ENCODE peak calls at places on chromosomes 11 and 22, in five cellular contexts. E is lung; K is OCI-LY7; O is naive thymus-derived CD4-positive, alpha-beta T cell; P is MM.1S. B is an unnamed sample.

GRCh38 chr11:74989269-74989655 is 529 bp downstream of the NEU3 start:
- DNase-seq in E (no peak), K (peak; percentile 31), O (no peak), P (peak; percentile 35), B (no peak)

GRCh38 chr22:33382427-33382826 is 324.2 kb upstream of the SYN3 start:
- DNase-seq in E (no peak), K (no peak), O (no peak), P (no peak), B (no peak)

GRCh38 chr11:57648791-57649735 is 649 bp downstream of the YPEL4 start:
- DNase-seq in E (no peak), K (peak; percentile 48), O (no peak), P (peak; percentile 36), B (no peak)

GRCh38 chr11:27694992-27695391 is 5.3 kb downstream of the BDNF start:
- DNase-seq in E (no peak), K (peak; percentile 16), O (no peak), P (no peak), B (no peak)

GRCh38 chr11:122791836-122792235 is 46.5 kb upstream of the CRTAM start:
- DNase-seq in E (no peak), K (no peak), O (no peak), P (no peak), B (no peak)

GRCh38 chr11:78151804-78152203 is 12.4 kb upstream of the ALG8 start:
- DNase-seq in E (no peak), K (no peak), O (no peak), P (no peak), B (no peak)

GRCh38 chr11:78391424-78391823 is 26.2 kb downstream of the GAB2 start:
- DNase-seq in E (no peak), K (no peak), O (no peak), P (no peak), B (no peak)

GRCh38 chr11:28420099-28420498 is 311.9 kb downstream of the METTL15 start:
- DNase-seq in E (no peak), K (no peak), O (no peak), P (no peak), B (no peak)

GRCh38 chr11:10303558-10304363 is 1.1 kb upstream of the ADM start:
- DNase-seq in E (no peak), K (no peak), O (peak; percentile 38), P (peak; percentile 59), B (peak; percentile 37)

GRCh38 chr22:42172385-42173172 is 42.0 kb upstream of the CYP2D6 start:
- DNase-seq in E (no peak), K (peak; percentile 54), O (no peak), P (no peak), B (no peak)

GRCh38 chr11:48170176-48170839 is 46.3 kb upstream of the OR4B1 start:
- DNase-seq in E (no peak), K (peak; percentile 12), O (no peak), P (no peak), B (no peak)

GRCh38 chr22:34427841-34428240 is 507.6 kb upstream of the LARGE1 start:
- DNase-seq in E (no peak), K (no peak), O (no peak), P (no peak), B (no peak)

GRCh38 chr11:23138761-23139160 is 278.5 kb upstream of the CCDC179 start:
- DNase-seq in E (no peak), K (no peak), O (no peak), P (no peak), B (no peak)

GRCh38 chr11:95803973-95804372 is 13.7 kb downstream of the CEP57 start:
- DNase-seq in E (no peak), K (no peak), O (no peak), P (no peak), B (no peak)
- H3K36me3 ChIP-seq in E (peaks cover 15% of the 10 kb centered on the region), K (peaks cover 74% of the 10 kb centered on the region), O (peaks cover 27% of the 10 kb centered on the region), P (no peaks in the 10 kb centered on the region), B (peaks cover 11% of the 10 kb centered on the region)

DNA sequence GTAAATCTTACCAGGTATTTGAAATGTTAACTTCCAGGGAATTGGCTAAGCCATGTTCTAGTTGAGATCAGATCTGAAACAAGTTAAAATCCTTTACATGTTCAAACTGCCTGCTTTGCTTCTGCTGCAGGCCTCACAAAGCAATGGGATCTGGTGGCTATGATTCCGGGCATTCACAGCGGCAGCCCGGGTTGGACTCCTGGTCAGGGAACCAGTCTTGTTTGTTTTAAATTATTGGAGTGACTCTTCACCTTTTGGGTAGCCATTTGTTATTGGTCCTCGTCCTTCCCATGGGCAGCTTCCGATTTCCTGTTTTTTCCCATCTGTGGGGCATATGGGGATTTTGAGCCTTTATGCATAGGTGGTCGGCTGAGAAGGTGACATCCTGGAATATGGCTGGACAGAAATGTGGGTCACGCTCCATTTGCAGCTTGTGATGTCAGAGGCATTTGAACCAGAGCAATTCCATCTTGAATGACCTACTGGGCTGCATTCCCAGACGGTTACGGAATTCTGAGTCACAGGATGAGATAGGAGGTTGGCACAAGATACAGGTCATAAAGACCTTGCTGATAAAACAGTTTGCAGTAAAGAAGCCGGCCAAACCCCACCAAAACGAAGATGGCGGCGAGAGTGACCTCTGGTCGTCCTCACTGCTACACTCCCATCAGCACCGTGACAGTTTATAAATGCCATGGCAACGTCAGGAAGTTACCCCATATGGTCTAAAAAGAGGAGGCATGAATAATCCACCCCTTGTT is 20.1 kb upstream of the GSTP1 start:
- DNase-seq in E (no peak), K (no peak), O (no peak), P (no peak), B (no peak)
- H3K4me3 ChIP-seq in E (no peak overlapping the region), K (no peak overlapping the region), O (no peak overlapping the region), P (no peak overlapping the region), B (no peak overlapping the region)

GRCh38 chr22:45740236-45740635 is 68.6 kb downstream of the ATXN10 start:
- DNase-seq in E (no peak), K (no peak), O (no peak), P (no peak), B (no peak)

GRCh38 chr22:45742866-45743450 is 71.3 kb downstream of the ATXN10 start:
- DNase-seq in E (peak; percentile 74), K (no peak), O (no peak), P (no peak), B (no peak)

GRCh38 chr22:45744442-45744841 is 72.8 kb downstream of the ATXN10 start:
- DNase-seq in E (no peak), K (no peak), O (no peak), P (no peak), B (no peak)

GRCh38 chr22:45738206-45738605 is 66.6 kb downstream of the ATXN10 start:
- DNase-seq in E (no peak), K (no peak), O (no peak), P (no peak), B (no peak)

DNA sequence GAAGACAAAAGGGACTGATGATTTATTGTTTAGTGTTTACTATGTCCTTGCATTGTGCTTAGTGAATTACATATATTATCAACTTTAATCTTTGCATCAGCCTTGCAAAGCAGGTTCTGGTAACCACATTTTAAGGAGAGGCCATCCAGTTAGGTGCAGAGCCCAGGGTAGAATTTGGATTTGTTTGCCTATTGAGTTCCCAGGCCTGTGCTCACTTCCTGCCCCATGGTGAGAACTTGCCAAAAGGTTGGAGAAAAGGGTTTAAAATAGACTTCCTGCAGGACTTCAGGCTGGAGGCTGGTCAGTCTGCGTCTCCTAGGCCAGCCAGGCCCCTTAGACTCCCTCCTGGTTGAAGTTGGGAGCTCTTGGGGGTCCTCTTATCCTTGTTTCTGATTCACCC is 72.1 kb downstream of the ATXN10 start:
- DNase-seq in E (no peak), K (no peak), O (no peak), P (no peak), B (no peak)
- H3K36me3 ChIP-seq in E (peaks cover 24% of the 10 kb centered on the region), K (peaks cover 88% of the 10 kb centered on the region), O (peaks cover 35% of the 10 kb centered on the region), P (no peaks in the 10 kb centered on the region), B (peaks cover 47% of the 10 kb centered on the region)

DNA sequence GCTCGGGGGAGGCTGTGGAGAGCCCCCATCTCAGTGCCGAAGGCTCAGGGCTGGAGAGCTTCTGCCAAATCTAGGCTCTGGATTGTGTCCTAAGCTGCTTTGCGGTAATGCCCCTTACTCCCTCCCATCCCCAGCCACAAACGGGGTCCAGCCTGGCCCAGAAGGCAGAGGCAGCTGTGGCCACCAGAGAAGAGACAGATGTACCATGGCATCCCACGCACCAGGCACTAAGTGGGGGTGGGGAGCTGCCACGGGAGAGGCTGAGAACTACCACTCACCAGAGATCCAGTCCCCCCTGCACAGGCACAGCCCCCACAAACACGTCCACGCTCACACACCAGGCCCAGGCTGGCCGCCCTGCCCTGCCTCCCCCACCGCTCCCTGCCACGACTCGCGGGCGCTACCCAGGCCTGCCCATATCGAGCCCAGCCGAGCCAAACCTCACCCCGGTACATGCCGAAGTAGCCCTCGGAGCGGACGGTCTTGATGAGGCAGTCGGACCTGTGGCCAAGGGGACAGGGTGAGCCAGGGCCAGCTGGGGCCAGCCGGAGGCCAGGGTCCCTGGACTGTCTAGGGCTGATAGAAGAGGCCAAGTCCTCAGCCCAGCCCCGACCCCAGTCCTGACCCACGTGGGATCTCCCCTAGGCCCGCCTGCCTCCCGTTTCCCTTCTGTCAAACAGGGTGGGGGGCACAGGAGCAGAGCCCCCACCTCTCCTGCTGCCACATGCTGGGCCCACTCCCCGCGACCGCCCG is 3.9 kb downstream of the SLC25A22 start:
- DNase-seq in E (no peak), K (no peak), O (no peak), P (no peak), B (no peak)
- H3K4me3 ChIP-seq in E (no peak overlapping the region), K (no peak overlapping the region), O (no peak overlapping the region), P (no peak overlapping the region), B (no peak overlapping the region)

GRCh38 chr11:130121430-130121978 is 38.1 kb upstream of the ST14 start:
- DNase-seq in E (no peak), K (no peak), O (peak; percentile 10), P (no peak), B (no peak)

GRCh38 chr11:130122141-130122575 is 37.4 kb upstream of the ST14 start:
- DNase-seq in E (no peak), K (peak; percentile 41), O (no peak), P (no peak), B (no peak)

GRCh38 chr11:130125638-130126037 is 33.9 kb upstream of the ST14 start:
- DNase-seq in E (no peak), K (no peak), O (no peak), P (no peak), B (no peak)

GRCh38 chr11:130124096-130124495 is 35.5 kb upstream of the ST14 start:
- DNase-seq in E (peak; percentile 90), K (no peak), O (no peak), P (no peak), B (no peak)

GRCh38 chr11:130123414-130124040 is 36.1 kb upstream of the ST14 start:
- DNase-seq in E (no peak), K (no peak), O (no peak), P (no peak), B (no peak)
- H3K36me3 ChIP-seq in E (peaks cover 24% of the 10 kb centered on the region), K (peaks cover 92% of the 10 kb centered on the region), O (peaks cover 38% of the 10 kb centered on the region), P (no peaks in the 10 kb centered on the region), B (peaks cover 3% of the 10 kb centered on the region)

GRCh38 chr22:27317156-27317555 is 484.4 kb downstream of the MN1 start:
- DNase-seq in E (no peak), K (no peak), O (no peak), P (no peak), B (no peak)
- H3K4me3 ChIP-seq in E (no peak overlapping the region), K (no peak overlapping the region), O (no peak overlapping the region), P (no peak overlapping the region), B (no peak overlapping the region)

GRCh38 chr22:23272834-23273233 is 92.5 kb downstream of the BCR start:
- DNase-seq in E (no peak), K (no peak), O (no peak), P (no peak), B (no peak)
- H3K36me3 ChIP-seq in E (no peaks in the 10 kb centered on the region), K (peaks cover 28% of the 10 kb centered on the region), O (peaks cover 89% of the 10 kb centered on the region), P (peaks cover 3% of the 10 kb centered on the region), B (peaks cover 48% of the 10 kb centered on the region)